ENCODE peak calls at places on chromosomes 4 and X, in nine cellular contexts. M, J, H, B, L, A, U, R and P are unnamed samples.

GRCh38 chr4:8182858-8183725 is 16.0 kb upstream of the SH3TC1 start:
- DNase-seq in M (peak), J (peak), H (peak), B (peak), L (no peak), A (peak), U (peak), R (peak), P (no peak)

GRCh38 chr4:27278615-27279014 is 418.0 kb downstream of the STIM2 start:
- DNase-seq in M (no peak), J (peak), H (no peak), B (no peak), L (no peak), A (peak), U (no peak), R (no peak), P (no peak)

GRCh38 chr4:11514780-11515432 is 86.2 kb upstream of the HS3ST1 start:
- DNase-seq in M (no peak), J (no peak), H (no peak), B (no peak), L (no peak), A (no peak), U (no peak), R (no peak), P (no peak)

GRCh38 chrX:153662266-153662665 is 11.3 kb downstream of the PNCK start:
- DNase-seq in M (peak), J (no peak), H (no peak), B (no peak), L (no peak), A (no peak), U (no peak), R (peak), P (no peak)

GRCh38 chrX:110418220-110418856 is 59.7 kb downstream of the RTL9 start:
- DNase-seq in M (peak), J (peak), H (no peak), B (no peak), L (no peak), A (peak), U (peak), R (peak), P (no peak)

GRCh38 chr4:8229341-8229975 is 30.4 kb downstream of the SH3TC1 start:
- DNase-seq in M (no peak), J (no peak), H (no peak), B (no peak), L (no peak), A (no peak), U (no peak), R (no peak), P (no peak)

GRCh38 chr4:10283761-10284160 is 167.2 kb upstream of the WDR1 start:
- DNase-seq in M (no peak), J (peak), H (no peak), B (no peak), L (no peak), A (no peak), U (no peak), R (no peak), P (no peak)

GRCh38 chr4:140281828-140282227 is 91.6 kb upstream of the SCOC start:
- DNase-seq in M (no peak), J (no peak), H (no peak), B (no peak), L (no peak), A (no peak), U (no peak), R (peak), P (no peak)

GRCh38 chr4:55868691-55869090 is 15.2 kb downstream of the EXOC1 start:
- DNase-seq in M (no peak), J (no peak), H (no peak), B (no peak), L (no peak), A (no peak), U (no peak), R (no peak), P (no peak)

GRCh38 chr4:59127748-59128147 is 2017.6 kb upstream of the IGFBP7 start:
- DNase-seq in M (no peak), J (no peak), H (no peak), B (no peak), L (no peak), A (no peak), U (no peak), R (no peak), P (no peak)

GRCh38 chr4:156293657-156294297 is 340.1 kb upstream of the CTSO start:
- DNase-seq in M (no peak), J (peak), H (no peak), B (no peak), L (no peak), A (peak), U (peak), R (peak), P (no peak)

GRCh38 chr4:771464-771863 is 54.5 kb downstream of the CPLX1 start:
- DNase-seq in M (no peak), J (no peak), H (no peak), B (no peak), L (no peak), A (no peak), U (no peak), R (no peak), P (no peak)

GRCh38 chr4:76532810-76533209 is 97.8 kb downstream of the SHROOM3 start:
- DNase-seq in M (no peak), J (no peak), H (no peak), B (no peak), L (no peak), A (no peak), U (no peak), R (no peak), P (no peak)

GRCh38 chr4:70943115-70943514 is 40.9 kb downstream of the MOB1B start:
- DNase-seq in M (no peak), J (no peak), H (no peak), B (no peak), L (no peak), A (no peak), U (no peak), R (no peak), P (no peak)

GRCh38 chrX:446243-446642 is 59.5 kb upstream of the PPP2R3B start:
- DNase-seq in M (no peak), J (no peak), H (no peak), B (peak), L (no peak), A (no peak), U (no peak), R (no peak), P (no peak)